ENCODE peak calls at places on chromosome 12, in four cellular contexts. A is HepG2, V is K562, J is GM12878. X is an unnamed sample.

GRCh38 chr12:112798019-112798760 is 6.6 kb downstream of the RPH3A start:
- DNase-seq in V (no peak), J (no peak), A (no peak), X (no peak)

GRCh38 chr12:28543021-28543890 is 353.0 kb downstream of the CCDC91 start:
- DNase-seq in V (no peak), J (peak), A (no peak), X (no peak)

GRCh38 chr12:24943947-24944597 is 4.8 kb downstream of the BCAT1 start:
- DNase-seq in J (no peak), A (peak), V (no peak), X (peak)

GRCh38 chr12:10031771-10032175 is 1.3 kb downstream of the CLEC9A start:
- DNase-seq in A (no peak), V (no peak), J (no peak), X (peak)

GRCh38 chr12:49489720-49490119 is 49.1 kb upstream of the KCNH3 start:
- DNase-seq in A (no peak), J (no peak), V (no peak), X (peak)

GRCh38 chr12:116890330-116890729 is 9.1 kb upstream of the HRK start:
- DNase-seq in V (no peak), A (no peak), J (no peak), X (no peak)

GRCh38 chr12:34244608-34245007 is 222.3 kb downstream of the ALG10 start:
- DNase-seq in A (no peak), J (no peak), V (no peak), X (no peak)

GRCh38 chr12:42180990-42181611 is 36.4 kb upstream of the GXYLT1 start:
- DNase-seq in V (no peak), J (no peak), A (peak), X (peak)

GRCh38 chr12:122308811-122309210 is 42.5 kb upstream of the VPS33A start:
- DNase-seq in A (no peak), J (no peak), V (no peak), X (peak)

GRCh38 chr12:118126119-118126757 is 9.7 kb upstream of the PEBP1 start:
- DNase-seq in J (no peak), A (peak), V (no peak), X (no peak)

GRCh38 chr12:31906581-31907286 is 52.5 kb upstream of the RESF1 start:
- DNase-seq in A (peak), J (no peak), V (no peak), X (no peak)

GRCh38 chr12:52655720-52656124 is 3.7 kb upstream of the KRT2 start:
- DNase-seq in J (no peak), A (no peak), V (no peak), X (no peak)

GRCh38 chr12:22101749-22102243 is 55.8 kb downstream of the CMAS start:
- DNase-seq in V (no peak), A (no peak), J (no peak), X (peak)

GRCh38 chr12:44873898-44874297 is 2.2 kb downstream of the NELL2 start:
- DNase-seq in J (no peak), V (peak), A (no peak), X (peak)

GRCh38 chr12:32568241-32568640 is 110.9 kb upstream of the DNM1L start:
- DNase-seq in J (no peak), A (peak), V (no peak), X (peak)

GRCh38 chr12:39816671-39817185 is 197.1 kb upstream of the ABCD2 start:
- DNase-seq in V (no peak), J (no peak), A (no peak), X (no peak)

GRCh38 chr12:107515446-107515958 is 170.1 kb upstream of the PWP1 start:
- DNase-seq in J (no peak), A (no peak), V (no peak), X (peak)

GRCh38 chr12:12582895-12583303 is 20.2 kb upstream of the DUSP16 start:
- DNase-seq in V (no peak), A (peak), J (peak), X (peak)

GRCh38 chr12:65430571-65431306 is 152.3 kb downstream of the MSRB3 start:
- DNase-seq in J (no peak), A (peak), V (no peak), X (peak)

GRCh38 chr12:61037792-61038191 is 1222.4 kb upstream of the USP15 start:
- DNase-seq in V (no peak), A (no peak), J (no peak), X (no peak)

GRCh38 chr12:45674583-45674982 is 54.9 kb upstream of the ARID2 start:
- DNase-seq in J (no peak), V (no peak), A (no peak), X (peak)

GRCh38 chr12:50620050-50620974 is 115.5 kb downstream of the DIP2B start:
- DNase-seq in J (no peak), A (no peak), V (no peak), X (peak)

GRCh38 chr12:130132831-130133635 is 29.2 kb upstream of the FZD10 start:
- DNase-seq in V (no peak), J (no peak), A (no peak), X (no peak)

GRCh38 chr12:95312656-95313055 is 95.0 kb downstream of the VEZT start:
- DNase-seq in V (no peak), J (no peak), A (no peak), X (no peak)

GRCh38 chr12:19130224-19131019 is 889 bp downstream of the PLEKHA5 start:
- DNase-seq in A (no peak), V (peak), J (no peak), X (no peak)

GRCh38 chr12:106831699-106832098 is 57.2 kb downstream of the RIC8B start:
- DNase-seq in A (no peak), J (no peak), V (no peak), X (no peak)

GRCh38 chr12:114952573-114953196 is 268.7 kb upstream of the TBX3 start:
- DNase-seq in V (no peak), A (no peak), J (no peak), X (peak)

GRCh38 chr12:50110127-50110761 is 1.8 kb upstream of the COX14 start:
- DNase-seq in A (peak), V (peak), J (peak), X (no peak)

GRCh38 chr12:104314242-104314614 is 10.7 kb downstream of the EID3 start:
- DNase-seq in J (no peak), V (no peak), A (no peak), X (peak)

GRCh38 chr12:26612203-26612602 is 220.8 kb downstream of the ITPR2 start:
- DNase-seq in V (no peak), J (no peak), A (no peak), X (no peak)

GRCh38 chr12:120317258-120318105 is 10.1 kb downstream of the PLA2G1B start:
- DNase-seq in J (peak), A (peak), V (peak), X (peak)
- TF ChIP-seq POLR2A in J (peak), A (peak), V (peak), X (peak)

DNA sequence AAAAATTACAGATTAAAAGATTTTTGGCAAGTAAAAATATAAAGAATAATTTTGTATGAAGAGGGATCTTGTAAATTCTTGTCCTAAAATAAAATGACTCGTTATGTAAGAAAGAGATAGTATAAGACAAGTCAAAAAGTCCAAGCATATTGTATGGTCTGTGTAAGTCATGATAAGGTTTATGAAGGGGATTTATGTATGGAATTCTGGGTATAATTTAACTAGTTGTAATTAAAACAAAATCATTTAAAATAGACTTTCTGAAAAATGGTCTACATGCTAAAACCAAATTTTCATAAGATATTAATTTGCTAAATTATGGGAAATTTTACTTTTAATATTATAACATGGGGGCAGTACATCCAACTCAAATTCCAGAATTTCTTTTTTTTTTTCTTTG is 17.6 kb upstream of the PEX5 start:
- DNase-seq in V (no peak), A (no peak), J (no peak), X (no peak)
- TF ChIP-seq MXI1 in V (no peak), A (no peak), J (no peak), X (no peak)

GRCh38 chr12:56521590-56522371 is at the start of gene RBMS2:
- DNase-seq in A (peak), V (peak), J (no peak), X (peak)
- TF ChIP-seq POLR2A in A (no peak), V (no peak), J (no peak), X (no peak)

GRCh38 chr12:110022980-110023633 is 23.9 kb downstream of the ANKRD13A start:
- DNase-seq in V (no peak), J (no peak), A (no peak), X (peak)
- TF ChIP-seq MXI1 in V (no peak), J (no peak), A (no peak), X (no peak)

GRCh38 chr12:7935773-7936581 is at the start of gene SLC2A3:
- DNase-seq in V (peak), J (peak), A (peak), X (peak)
- TF ChIP-seq POLR2A in V (peak), J (peak), A (peak), X (peak)

GRCh38 chr12:6963741-6964446 is 6.6 kb downstream of the PHB2 start:
- DNase-seq in A (no peak), V (no peak), J (no peak), X (no peak)
- TF ChIP-seq MXI1 in A (no peak), V (no peak), J (no peak), X (no peak)

GRCh38 chr12:6378709-6379427 is 3.5 kb upstream of the SCNN1A start:
- DNase-seq in J (no peak), V (no peak), A (no peak), X (no peak)

GRCh38 chr12:6375269-6376078 is at the start of gene SCNN1A:
- DNase-seq in V (no peak), A (no peak), J (no peak), X (no peak)

GRCh38 chr12:6376965-6377666 is 1.8 kb upstream of the SCNN1A start:
- DNase-seq in J (no peak), V (no peak), A (no peak), X (no peak)

GRCh38 chr12:6376079-6376941 is 947 bp upstream of the SCNN1A start:
- DNase-seq in J (no peak), V (peak), A (peak), X (peak)

GRCh38 chr12:6377667-6377994 is 2.3 kb upstream of the SCNN1A start:
- DNase-seq in J (no peak), V (no peak), A (no peak), X (no peak)
- TF ChIP-seq POLR2A in J (no peak), V (no peak), A (no peak), X (no peak)